ENCODE peak calls at places on chromosomes 13 and 19, in eight cellular contexts. S is HCT116; H is neural progenitor cell; B is foreskin fibroblast; C is CD8-positive, alpha-beta T cell; U is transverse colon; Z is A549; V is astrocyte. L is an unnamed sample.
A peak's percentile ranks its signal among the peaks of the same experiment; 100 is the strongest.

GRCh38 chr19:47598407-47599349 is 10.3 kb upstream of the BICRA start:
- DNase-seq in S (peak; percentile 61), H (peak; percentile 65), B (peak; percentile 95), C (no peak), U (peak; percentile 59), Z (peak; percentile 94), V (peak; percentile 94), L (peak; percentile 95)

GRCh38 chr13:96473463-96474157 is 383.7 kb downstream of the HS6ST3 start:
- DNase-seq in S (no peak), H (peak; percentile 49), B (no peak), C (no peak), U (no peak), Z (no peak), V (peak; percentile 48), L (no peak)

GRCh38 chr19:48600679-48601382 is 5.7 kb upstream of the SPACA4 start:
- DNase-seq in S (no peak), H (no peak), B (no peak), C (no peak), U (no peak), Z (no peak), V (no peak), L (no peak)

GRCh38 chr19:53308339-53308811 is 25.2 kb upstream of the ZNF845 start:
- DNase-seq in S (no peak), H (peak; percentile 67), B (peak; percentile 9), C (no peak), U (no peak), Z (no peak), V (no peak), L (no peak)

GRCh38 chr13:40480012-40480914 is 186.2 kb downstream of the FOXO1 start:
- DNase-seq in S (no peak), H (no peak), B (no peak), C (no peak), U (no peak), Z (no peak), V (peak; percentile 14), L (no peak)

GRCh38 chr13:91817250-91817649 is 418.8 kb downstream of the GPC5 start:
- DNase-seq in S (no peak), H (no peak), B (no peak), C (no peak), U (no peak), Z (peak; percentile 17), V (peak; percentile 9), L (no peak)

GRCh38 chr19:50776131-50776530 is 5.9 kb downstream of the GPR32 start:
- DNase-seq in S (no peak), H (no peak), B (no peak), C (no peak), U (no peak), Z (no peak), V (no peak), L (no peak)

GRCh38 chr19:51514866-51515481 is 13.4 kb upstream of the SIGLEC12 start:
- DNase-seq in S (peak; percentile 47), H (peak; percentile 56), B (peak; percentile 30), C (no peak), U (no peak), Z (peak; percentile 63), V (peak; percentile 6), L (peak; percentile 56)

GRCh38 chr13:34334984-34335661 is 517.2 kb downstream of the RFC3 start:
- DNase-seq in S (no peak), H (no peak), B (no peak), C (no peak), U (no peak), Z (no peak), V (no peak), L (no peak)

GRCh38 chr19:37980419-37980975 is 73.5 kb downstream of the SIPA1L3 start:
- DNase-seq in S (no peak), H (no peak), B (no peak), C (no peak), U (no peak), Z (no peak), V (peak; percentile 50), L (no peak)

GRCh38 chr19:38812841-38813320 is at the start of gene LGALS4:
- DNase-seq in S (no peak), H (no peak), B (no peak), C (no peak), U (peak; percentile 93), Z (peak; percentile 44), V (no peak), L (no peak)

GRCh38 chr13:28492527-28493367 is 2.2 kb downstream of the FLT1 start:
- DNase-seq in S (no peak), H (peak; percentile 46), B (peak; percentile 48), C (no peak), U (no peak), Z (no peak), V (no peak), L (no peak)

GRCh38 chr13:97369269-97369893 is 64.6 kb upstream of the RAP2A start:
- DNase-seq in S (no peak), H (no peak), B (no peak), C (no peak), U (no peak), Z (no peak), V (no peak), L (no peak)

DNA sequence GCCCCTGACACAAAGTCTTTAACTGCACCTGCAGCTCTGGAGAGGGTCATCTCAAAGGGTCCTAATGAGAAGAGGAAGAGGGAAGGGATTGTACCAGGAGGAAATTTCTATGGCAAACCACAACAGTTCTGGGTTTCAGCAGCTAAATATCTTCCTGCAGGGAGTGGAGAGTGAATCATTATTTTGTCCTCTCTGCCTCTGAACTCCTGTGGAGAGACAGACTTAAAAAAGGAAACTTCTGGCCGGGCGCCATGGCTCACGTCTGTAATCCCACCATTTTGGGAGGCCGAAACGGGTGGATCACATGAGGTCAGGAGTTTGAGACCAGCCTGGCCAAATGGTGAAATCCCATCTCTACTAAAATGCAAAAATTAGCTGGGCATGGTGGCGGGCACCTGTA is 16.9 kb upstream of the C1QTNF9 start:
- DNase-seq in S (no peak), H (no peak), B (no peak), C (no peak), U (no peak), Z (no peak), V (no peak), L (no peak)
- H3K4me3 ChIP-seq in S (no peak overlapping the region), H (no peak overlapping the region), B (no peak overlapping the region), C (no peak overlapping the region), U (no peak overlapping the region), Z (no peak overlapping the region), V (no peak overlapping the region), L (no peak overlapping the region)

GRCh38 chr13:36919206-36919832 is 719 bp downstream of the SMAD9 start:
- DNase-seq in S (no peak), H (peak; percentile 76), B (peak; percentile 18), C (no peak), U (peak; percentile 28), Z (no peak), V (peak; percentile 18), L (peak; percentile 25)
- H3K4me3 ChIP-seq in S (peak overlapping the region; percentile 47), H (peak overlapping the region; percentile 65), B (peak overlapping the region; percentile 73), C (no peak overlapping the region), U (peak overlapping the region; percentile 85), Z (peak overlapping the region; percentile 56), V (peak overlapping the region; percentile 77), L (peak overlapping the region; percentile 75)

DNA sequence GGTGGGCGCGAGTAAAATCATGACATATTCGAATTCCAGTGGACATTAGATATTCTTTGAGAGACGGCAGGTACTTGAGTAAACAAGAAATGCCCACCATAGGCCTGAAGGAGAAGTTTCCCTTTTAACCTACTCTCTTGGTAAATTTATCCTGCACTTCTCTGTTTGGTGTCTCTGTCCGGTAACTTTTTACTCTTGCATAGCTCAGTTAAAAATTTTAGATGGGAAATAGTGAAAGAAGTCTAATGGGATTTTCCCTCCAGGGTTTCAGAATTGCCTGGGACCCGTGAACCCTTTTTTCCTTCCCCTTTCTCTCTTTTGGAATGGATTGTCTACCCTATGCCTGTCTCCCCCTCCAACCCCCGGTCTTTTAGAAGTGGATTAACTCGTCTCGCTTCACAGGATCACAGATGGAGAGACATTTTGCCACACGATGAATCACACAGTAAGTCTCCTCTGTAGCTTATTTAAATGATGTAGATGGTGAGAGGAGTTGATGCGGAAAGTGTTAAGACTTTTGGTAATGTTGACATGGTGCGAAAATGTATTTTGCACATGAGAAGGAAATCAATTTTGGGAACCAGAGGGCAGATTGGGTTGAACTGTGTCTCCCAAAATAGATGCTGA is 511 bp upstream of the MIPEP start:
- DNase-seq in S (no peak), H (peak; percentile 46), B (no peak), C (no peak), U (no peak), Z (peak; percentile 1), V (peak; percentile 15), L (peak; percentile 22)
- H3K4me3 ChIP-seq in S (peak overlapping the region; percentile 74), H (peak overlapping the region; percentile 66), B (peak overlapping the region; percentile 95), C (peak overlapping the region; percentile 79), U (peak overlapping the region; percentile 82), Z (peak overlapping the region; percentile 82), V (peak overlapping the region; percentile 54), L (peak overlapping the region; percentile 91)

GRCh38 chr13:105762096-105762495 is 773.4 kb downstream of the EFNB2 start:
- DNase-seq in S (no peak), H (no peak), B (no peak), C (no peak), U (no peak), Z (peak; percentile 10), V (no peak), L (no peak)
- H3K4me3 ChIP-seq in S (no peak overlapping the region), H (no peak overlapping the region), B (no peak overlapping the region), C (no peak overlapping the region), U (no peak overlapping the region), Z (no peak overlapping the region), V (no peak overlapping the region), L (no peak overlapping the region)

DNA sequence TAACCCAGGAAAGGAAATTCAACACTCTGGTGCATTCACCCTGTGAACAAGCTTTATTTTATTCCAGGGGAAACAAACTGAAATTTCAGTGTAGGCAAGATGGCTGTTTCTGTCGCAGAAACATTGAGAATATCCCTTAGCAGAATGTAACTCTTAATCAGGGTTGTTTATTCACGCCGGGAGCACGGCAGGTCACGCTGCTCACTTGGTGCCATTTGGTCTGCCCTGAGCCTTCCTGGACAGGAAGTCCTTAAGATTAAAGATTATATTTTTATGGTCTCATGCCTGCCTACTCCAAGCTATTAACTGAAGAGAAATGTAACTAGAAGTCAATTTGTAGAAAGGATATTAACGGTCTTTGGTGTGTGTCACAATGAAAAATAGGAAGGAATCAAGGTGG is 185.3 kb upstream of the ARGLU1 start:
- DNase-seq in S (no peak), H (peak; percentile 31), B (no peak), C (no peak), U (no peak), Z (no peak), V (no peak), L (no peak)
- H3K4me3 ChIP-seq in S (no peak overlapping the region), H (peak overlapping the region; percentile 1), B (no peak overlapping the region), C (no peak overlapping the region), U (no peak overlapping the region), Z (no peak overlapping the region), V (no peak overlapping the region), L (no peak overlapping the region)

GRCh38 chr13:109655206-109655600 is 131.2 kb downstream of the IRS2 start:
- DNase-seq in S (no peak), H (no peak), B (peak; percentile 39), C (no peak), U (no peak), Z (no peak), V (no peak), L (peak; percentile 73)
- H3K4me3 ChIP-seq in S (no peak overlapping the region), H (no peak overlapping the region), B (no peak overlapping the region), C (no peak overlapping the region), U (no peak overlapping the region), Z (no peak overlapping the region), V (no peak overlapping the region), L (no peak overlapping the region)

L was measured in AG10803.